ENCODE peak calls at places on chromosomes 4 and X, in ten cellular contexts. C, K, H, N, X, M, P, O, Y and W are unnamed samples.

GRCh38 chr4:52833941-52834525 is 28.1 kb upstream of the RASL11B start:
- DNase-seq in N (no peak), O (no peak), X (peak), C (no peak), K (no peak), H (no peak), P (no peak), Y (no peak), M (no peak), W (no peak)

GRCh38 chrX:373641-374471 is 12.9 kb downstream of the PPP2R3B start:
- DNase-seq in N (no peak), X (no peak), K (peak), P (no peak), O (peak), Y (no peak), M (no peak), H (no peak), C (no peak), W (peak)

GRCh38 chr4:26342328-26343040 is 21.7 kb downstream of the RBPJ start:
- DNase-seq in Y (no peak), P (no peak), M (no peak), N (no peak), H (no peak), O (no peak), X (peak), C (no peak), K (no peak), W (no peak)

GRCh38 chr4:55868691-55869090 is 15.2 kb downstream of the EXOC1 start:
- DNase-seq in K (no peak), N (no peak), O (no peak), P (no peak), Y (no peak), H (no peak), X (no peak), M (no peak), C (no peak), W (no peak)

GRCh38 chrX:152842772-152843338 is 12.0 kb downstream of the NSDHL start:
- DNase-seq in M (no peak), K (no peak), C (no peak), Y (no peak), X (no peak), N (no peak), H (no peak), P (no peak), O (no peak), W (no peak)

GRCh38 chrX:39162322-39162721 is 361.1 kb downstream of the MID1IP1 start:
- DNase-seq in X (no peak), P (no peak), O (no peak), M (no peak), H (no peak), K (peak), C (no peak), Y (no peak), N (peak), W (no peak)

GRCh38 chrX:1784773-1785172 is 169.9 kb downstream of the ASMT start:
- DNase-seq in C (no peak), N (no peak), X (no peak), H (no peak), P (no peak), O (no peak), K (no peak), Y (no peak), M (no peak), W (no peak)

GRCh38 chrX:132948648-132949260 is 9.7 kb downstream of the HS6ST2 start:
- DNase-seq in K (no peak), X (no peak), C (no peak), M (no peak), Y (no peak), O (no peak), P (no peak), N (no peak), H (no peak), W (no peak)

GRCh38 chr4:100593933-100594332 is 76.1 kb upstream of the EMCN start:
- DNase-seq in M (no peak), C (no peak), N (no peak), P (no peak), Y (no peak), H (no peak), O (no peak), X (no peak), K (no peak), W (no peak)

GRCh38 chr4:146342600-146343192 is 128.4 kb downstream of the REELD1 start:
- DNase-seq in P (no peak), N (no peak), O (peak), X (peak), H (no peak), M (peak), K (no peak), Y (no peak), C (peak), W (peak)

GRCh38 chr4:10161146-10161545 is 44.5 kb upstream of the WDR1 start:
- DNase-seq in C (no peak), X (no peak), H (no peak), P (no peak), N (no peak), O (no peak), K (no peak), Y (no peak), M (no peak), W (no peak)

GRCh38 chr4:74267998-74268606 is 40.2 kb upstream of the EPGN start:
- DNase-seq in O (no peak), P (no peak), X (peak), N (no peak), H (no peak), K (no peak), Y (no peak), M (no peak), C (no peak), W (no peak)

GRCh38 chr4:151641167-151641566 is 119.6 kb downstream of the GATB start:
- DNase-seq in P (no peak), H (no peak), C (no peak), Y (no peak), N (no peak), O (no peak), K (no peak), X (peak), M (no peak), W (no peak)

GRCh38 chrX:9539611-9540387 is 74.9 kb downstream of the TBL1X start:
- DNase-seq in Y (no peak), O (no peak), X (no peak), P (no peak), N (no peak), H (no peak), K (no peak), M (no peak), C (no peak), W (peak)

GRCh38 chrX:2264179-2265030 is 236.4 kb downstream of the DHRSX start:
- DNase-seq in P (no peak), C (no peak), M (no peak), N (no peak), O (peak), X (no peak), Y (no peak), K (no peak), H (no peak), W (no peak)

GRCh38 chrX:136168929-136169735 is 21.8 kb downstream of the FHL1 start:
- DNase-seq in N (no peak), P (no peak), M (no peak), K (peak), H (peak), X (peak), O (no peak), C (peak), Y (peak), W (no peak)

GRCh38 chr4:103719320-103720204 is at the start of gene TACR3:
- DNase-seq in Y (no peak), C (no peak), M (no peak), N (no peak), O (no peak), K (no peak), X (peak), H (peak), P (no peak), W (no peak)

GRCh38 chr4:153222162-153222789 is 18.0 kb downstream of the TRIM2 start:
- DNase-seq in M (peak), N (no peak), H (peak), O (no peak), P (peak), X (peak), Y (peak), C (peak), K (peak), W (no peak)

DNA sequence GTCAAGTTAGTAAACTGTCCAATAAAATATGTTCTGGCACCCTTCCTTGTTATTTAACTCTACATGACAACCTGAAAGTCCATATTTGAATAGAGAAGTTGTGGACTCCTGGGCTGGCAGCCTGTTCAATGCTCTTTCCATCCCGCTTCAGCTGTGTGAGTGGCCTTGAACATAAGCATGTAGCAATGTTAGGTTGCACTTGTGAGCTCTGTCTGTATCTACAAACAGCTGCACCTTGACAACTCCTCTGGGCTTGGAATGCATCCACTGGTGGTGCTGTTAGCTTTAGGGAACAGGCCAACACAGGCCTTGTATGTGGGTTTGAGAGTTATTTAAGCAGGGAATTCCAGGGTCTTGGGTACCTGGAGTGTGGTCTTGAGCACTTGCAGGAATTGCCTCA is 141.2 kb downstream of the DTHD1 start:
- DNase-seq in Y (no peak), O (no peak), P (no peak), X (no peak), M (no peak), H (no peak), C (no peak), K (no peak), N (no peak), W (no peak)
- H3K4me3 ChIP-seq in Y (no peak), O (no peak), P (no peak), X (no peak), M (no peak), H (no peak), C (no peak), K (no peak), N (no peak), W (no peak)

GRCh38 chr4:122854860-122855259 is 28.2 kb downstream of the FGF2 start:
- DNase-seq in H (no peak), C (no peak), N (no peak), M (no peak), O (no peak), P (no peak), Y (no peak), X (no peak), K (no peak), W (no peak)

GRCh38 chr4:122857160-122857559 is 30.5 kb downstream of the FGF2 start:
- DNase-seq in K (no peak), H (no peak), Y (no peak), X (no peak), O (no peak), N (no peak), M (no peak), C (no peak), P (no peak), W (no peak)

GRCh38 chr4:122851568-122851967 is 24.9 kb downstream of the FGF2 start:
- DNase-seq in N (no peak), C (no peak), O (no peak), H (no peak), M (no peak), K (no peak), Y (no peak), X (no peak), P (no peak), W (no peak)

GRCh38 chr4:122855491-122855890 is 28.9 kb downstream of the FGF2 start:
- DNase-seq in H (no peak), Y (no peak), C (no peak), N (no peak), X (no peak), O (peak), M (no peak), P (no peak), K (no peak), W (no peak)

DNA sequence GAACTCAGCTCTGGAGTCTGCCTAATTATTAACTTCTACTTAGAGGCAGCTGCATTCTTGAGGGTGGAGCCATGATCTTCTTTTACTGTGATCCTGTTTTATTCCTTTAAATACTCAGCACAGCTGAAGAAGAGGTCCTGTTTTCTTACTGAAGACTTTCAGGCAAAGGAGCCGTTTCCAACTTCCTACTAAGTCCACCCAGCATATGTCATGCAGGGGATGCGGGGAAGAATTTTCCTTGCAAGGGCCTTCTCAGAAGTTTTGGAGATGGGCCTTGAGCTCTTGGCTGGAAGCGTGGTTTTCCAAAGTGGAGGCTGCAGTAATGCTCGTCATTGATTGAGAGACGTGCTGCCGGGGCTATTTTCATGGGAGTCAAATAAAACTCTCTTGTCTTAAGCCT is 27.8 kb downstream of the FGF2 start:
- DNase-seq in Y (no peak), M (no peak), O (no peak), N (no peak), K (no peak), P (no peak), H (no peak), X (peak), C (peak), W (no peak)
- H3K4me3 ChIP-seq in Y (peak), M (no peak), O (no peak), N (no peak), K (no peak), P (no peak), H (peak), X (peak), C (no peak), W (no peak)

GRCh38 chrX:66163849-66164401 is at the start of gene HEPH:
- DNase-seq in Y (no peak), H (no peak), C (peak), N (no peak), P (no peak), O (no peak), X (peak), K (no peak), M (no peak), W (no peak)
- H3K4me3 ChIP-seq in Y (peak), H (peak), C (peak), N (no peak), P (no peak), O (no peak), X (peak), K (no peak), M (peak), W (no peak)

DNA sequence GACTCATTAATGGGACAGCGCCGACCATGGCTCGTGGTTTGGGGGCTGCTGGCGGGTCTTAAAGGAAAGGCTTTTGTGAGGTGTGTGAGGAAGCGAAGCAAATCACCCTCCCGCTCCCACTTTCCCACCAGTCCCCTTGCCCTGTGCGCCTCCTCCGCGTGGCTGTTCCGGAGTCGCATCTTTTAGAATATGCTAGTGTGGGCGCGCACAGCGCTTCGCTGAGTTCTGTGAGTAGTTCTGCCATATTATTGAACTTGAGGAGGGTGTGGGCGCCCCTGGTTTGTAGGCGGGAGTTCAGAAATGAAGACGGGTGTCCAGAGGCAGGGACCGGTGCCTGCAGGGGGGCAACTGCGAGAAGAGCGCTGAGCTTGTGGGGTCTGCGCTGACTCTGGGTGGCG is 49.1 kb downstream of the ZNF141 start:
- DNase-seq in Y (no peak), H (no peak), C (no peak), P (no peak), X (no peak), O (no peak), M (no peak), K (no peak), N (no peak), W (no peak)
- H3K4me3 ChIP-seq in Y (no peak), H (no peak), C (no peak), P (no peak), X (peak), O (no peak), M (no peak), K (no peak), N (no peak), W (no peak)